ENCODE peak calls at places on chromosomes 3 and 15, in nine cellular contexts. One of them, this sample, is unnamed.

GRCh38 chr3:172107403-172107802 is 68.0 kb downstream of the FNDC3B start:
- DNase-seq in fibroblast of the conjunctiva: no peak
- DNase-seq in NT2/D1: no peak
- DNase-seq in T-helper 9 cell: peak
- DNase-seq in occipital lobe: no peak
- DNase-seq in RWPE1: no peak
- DNase-seq in progenitor cell of endocrine pancreas: no peak
- DNase-seq in cardiac fibroblast: no peak
- DNase-seq in stimulated activated CD8-positive, alpha-beta memory T cell treated with anti-CD3 and anti-CD28 coated beads, Interleukin-15, amount 100 ng/mL, for 24 hours: no peak
- DNase-seq in this sample: no peak

GRCh38 chr3:38843898-38844297 is 27.9 kb upstream of the SCN10A start:
- DNase-seq in occipital lobe: no peak
- DNase-seq in RWPE1: peak
- DNase-seq in progenitor cell of endocrine pancreas: no peak
- DNase-seq in NT2/D1: no peak
- DNase-seq in cardiac fibroblast: peak
- DNase-seq in stimulated activated CD8-positive, alpha-beta memory T cell treated with anti-CD3 and anti-CD28 coated beads, Interleukin-15, amount 100 ng/mL, for 24 hours: no peak
- DNase-seq in fibroblast of the conjunctiva: peak
- DNase-seq in T-helper 9 cell: no peak
- DNase-seq in this sample: peak

GRCh38 chr3:140898340-140899180 is 43.1 kb upstream of the SLC25A36 start:
- DNase-seq in RWPE1: peak
- DNase-seq in fibroblast of the conjunctiva: peak
- DNase-seq in stimulated activated CD8-positive, alpha-beta memory T cell treated with anti-CD3 and anti-CD28 coated beads, Interleukin-15, amount 100 ng/mL, for 24 hours: no peak
- DNase-seq in occipital lobe: no peak
- DNase-seq in NT2/D1: no peak
- DNase-seq in T-helper 9 cell: no peak
- DNase-seq in progenitor cell of endocrine pancreas: no peak
- DNase-seq in cardiac fibroblast: peak
- DNase-seq in this sample: no peak

GRCh38 chr15:69013726-69014406 is 629 bp upstream of the NOX5 start:
- DNase-seq in stimulated activated CD8-positive, alpha-beta memory T cell treated with anti-CD3 and anti-CD28 coated beads, Interleukin-15, amount 100 ng/mL, for 24 hours: no peak
- DNase-seq in NT2/D1: no peak
- DNase-seq in occipital lobe: no peak
- DNase-seq in cardiac fibroblast: no peak
- DNase-seq in fibroblast of the conjunctiva: no peak
- DNase-seq in RWPE1: no peak
- DNase-seq in progenitor cell of endocrine pancreas: no peak
- DNase-seq in T-helper 9 cell: no peak
- DNase-seq in this sample: no peak

GRCh38 chr15:64351265-64351664 is 4.7 kb downstream of the CSNK1G1 start:
- DNase-seq in progenitor cell of endocrine pancreas: no peak
- DNase-seq in occipital lobe: no peak
- DNase-seq in RWPE1: no peak
- DNase-seq in NT2/D1: no peak
- DNase-seq in stimulated activated CD8-positive, alpha-beta memory T cell treated with anti-CD3 and anti-CD28 coated beads, Interleukin-15, amount 100 ng/mL, for 24 hours: no peak
- DNase-seq in T-helper 9 cell: no peak
- DNase-seq in cardiac fibroblast: no peak
- DNase-seq in fibroblast of the conjunctiva: no peak
- DNase-seq in this sample: no peak

GRCh38 chr3:18424862-18425640 is at the start of gene SATB1:
- DNase-seq in T-helper 9 cell: peak
- DNase-seq in RWPE1: no peak
- DNase-seq in occipital lobe: peak
- DNase-seq in fibroblast of the conjunctiva: peak
- DNase-seq in cardiac fibroblast: peak
- DNase-seq in progenitor cell of endocrine pancreas: peak
- DNase-seq in NT2/D1: no peak
- DNase-seq in stimulated activated CD8-positive, alpha-beta memory T cell treated with anti-CD3 and anti-CD28 coated beads, Interleukin-15, amount 100 ng/mL, for 24 hours: no peak
- DNase-seq in this sample: peak

GRCh38 chr3:14461748-14462324 is 59.4 kb downstream of the SLC6A6 start:
- DNase-seq in cardiac fibroblast: peak
- DNase-seq in T-helper 9 cell: peak
- DNase-seq in RWPE1: peak
- DNase-seq in NT2/D1: peak
- DNase-seq in progenitor cell of endocrine pancreas: no peak
- DNase-seq in fibroblast of the conjunctiva: peak
- DNase-seq in occipital lobe: peak
- DNase-seq in stimulated activated CD8-positive, alpha-beta memory T cell treated with anti-CD3 and anti-CD28 coated beads, Interleukin-15, amount 100 ng/mL, for 24 hours: no peak
- DNase-seq in this sample: peak

GRCh38 chr3:11632966-11633365 is 10.7 kb downstream of the VGLL4 start:
- DNase-seq in occipital lobe: no peak
- DNase-seq in NT2/D1: no peak
- DNase-seq in cardiac fibroblast: no peak
- DNase-seq in progenitor cell of endocrine pancreas: no peak
- DNase-seq in T-helper 9 cell: no peak
- DNase-seq in fibroblast of the conjunctiva: no peak
- DNase-seq in stimulated activated CD8-positive, alpha-beta memory T cell treated with anti-CD3 and anti-CD28 coated beads, Interleukin-15, amount 100 ng/mL, for 24 hours: no peak
- DNase-seq in RWPE1: no peak
- DNase-seq in this sample: no peak

GRCh38 chr15:25795061-25795460 is 68.1 kb downstream of the ATP10A start:
- DNase-seq in stimulated activated CD8-positive, alpha-beta memory T cell treated with anti-CD3 and anti-CD28 coated beads, Interleukin-15, amount 100 ng/mL, for 24 hours: no peak
- DNase-seq in occipital lobe: no peak
- DNase-seq in progenitor cell of endocrine pancreas: no peak
- DNase-seq in T-helper 9 cell: no peak
- DNase-seq in RWPE1: no peak
- DNase-seq in NT2/D1: no peak
- DNase-seq in fibroblast of the conjunctiva: no peak
- DNase-seq in cardiac fibroblast: no peak
- DNase-seq in this sample: no peak

GRCh38 chr15:33028495-33028894 is 166.0 kb downstream of the FMN1 start:
- DNase-seq in occipital lobe: no peak
- DNase-seq in T-helper 9 cell: no peak
- DNase-seq in fibroblast of the conjunctiva: no peak
- DNase-seq in NT2/D1: no peak
- DNase-seq in cardiac fibroblast: no peak
- DNase-seq in RWPE1: no peak
- DNase-seq in progenitor cell of endocrine pancreas: no peak
- DNase-seq in stimulated activated CD8-positive, alpha-beta memory T cell treated with anti-CD3 and anti-CD28 coated beads, Interleukin-15, amount 100 ng/mL, for 24 hours: no peak
- DNase-seq in this sample: no peak

This sample was measured in testis.